ENCODE peak calls at places on chromosomes 4 and X, in five cellular contexts. G is H9, H is trophoblast cell, M is H1, C is mesenchymal stem cell. I is an unnamed sample.

GRCh38 chrX:106874075-106874474 is 29.1 kb downstream of the RIPPLY1 start:
- DNase-seq in G (no peak), H (no peak), M (no peak), C (peak), I (no peak)

GRCh38 chr4:87855540-87855939 is 22.8 kb downstream of the MEPE start:
- DNase-seq in G (no peak), H (no peak), M (no peak), C (no peak), I (no peak)

GRCh38 chr4:93751410-93751809 is 77.1 kb upstream of the ATOH1 start:
- DNase-seq in G (no peak), H (no peak), M (no peak), C (no peak), I (no peak)

GRCh38 chr4:93764647-93765246 is 63.8 kb upstream of the ATOH1 start:
- DNase-seq in G (no peak), H (peak), M (no peak), C (peak), I (peak)

GRCh38 chrX:9729161-9729885 is 36.3 kb downstream of the GPR143 start:
- DNase-seq in G (no peak), H (peak), M (no peak), C (peak), I (no peak)

GRCh38 chr4:137641554-137641953 is 109.3 kb upstream of the PCDH18 start:
- DNase-seq in G (no peak), H (no peak), M (no peak), C (no peak), I (no peak)

GRCh38 chr4:134216436-134216835 is 14.8 kb upstream of the PABPC4L start:
- DNase-seq in G (no peak), H (peak), M (no peak), C (peak), I (no peak)

GRCh38 chr4:128590034-128590740 is 219.3 kb upstream of the JADE1 start:
- DNase-seq in G (no peak), H (no peak), M (no peak), C (peak), I (no peak)

GRCh38 chrX:10166731-10167149 is 10.0 kb downstream of the CLCN4 start:
- DNase-seq in G (no peak), H (no peak), M (no peak), C (no peak), I (no peak)

GRCh38 chrX:2351321-2351720 is 149.5 kb downstream of the DHRSX start:
- DNase-seq in G (no peak), H (peak), M (no peak), C (peak), I (no peak)

GRCh38 chr4:98481167-98481566 is 177.2 kb downstream of the TSPAN5 start:
- DNase-seq in G (no peak), H (no peak), M (no peak), C (no peak), I (no peak)

GRCh38 chrX:119181491-119181890 is 53.9 kb upstream of the KIAA1210 start:
- DNase-seq in G (peak), H (peak), M (no peak), C (no peak), I (no peak)

GRCh38 chr4:53374777-53375258 is 2.6 kb upstream of the FIP1L1 start:
- DNase-seq in G (no peak), H (no peak), M (no peak), C (no peak), I (no peak)
- H3K4ac ChIP-seq in G (no peak), H (no peak), M (no peak), C (no peak), I (no peak)

DNA sequence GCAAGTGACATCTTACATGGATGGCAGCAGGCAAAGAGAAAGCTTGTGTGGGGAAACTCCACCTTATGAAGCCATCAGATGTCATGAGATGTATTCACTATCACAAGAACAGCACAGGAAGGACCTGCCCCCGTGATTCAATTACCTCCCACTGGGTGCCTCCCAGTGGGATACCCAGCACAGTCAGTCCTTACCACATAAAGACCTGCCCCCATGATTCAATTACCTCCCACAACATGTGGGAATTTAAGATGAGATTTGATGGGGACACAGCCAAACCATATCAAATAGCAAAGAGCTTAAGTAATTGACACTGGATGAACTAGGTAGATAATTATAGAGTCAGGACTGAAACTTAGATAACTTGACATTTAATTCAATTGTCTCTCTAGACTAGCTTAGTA is 85.6 kb downstream of the SLIT2 start:
- DNase-seq in G (no peak), H (no peak), M (no peak), C (no peak), I (no peak)
- H2BK12ac ChIP-seq in G (no peak), H (no peak), M (no peak), C (no peak), I (no peak)

GRCh38 chr4:3293410-3294391 is 880 bp downstream of the RGS12 start:
- DNase-seq in G (peak), H (no peak), M (no peak), C (peak), I (no peak)
- H4K91ac ChIP-seq in G (no peak), H (peak), M (peak), C (peak), I (peak)

GRCh38 chr4:119656342-119656741 is 27.7 kb upstream of the PDE5A start:
- DNase-seq in G (no peak), H (no peak), M (no peak), C (no peak), I (no peak)
- H3K4ac ChIP-seq in G (no peak), H (no peak), M (no peak), C (no peak), I (no peak)

GRCh38 chr4:80471701-80472100 is 136.2 kb downstream of the CFAP299 start:
- DNase-seq in G (peak), H (no peak), M (no peak), C (peak), I (no peak)
- H2BK12ac ChIP-seq in G (no peak), H (no peak), M (no peak), C (no peak), I (no peak)

GRCh38 chr4:40281913-40282312 is 53.2 kb upstream of the CHRNA9 start:
- DNase-seq in G (no peak), H (no peak), M (no peak), C (no peak), I (no peak)
- H4K91ac ChIP-seq in G (no peak), H (no peak), M (no peak), C (no peak), I (no peak)

DNA sequence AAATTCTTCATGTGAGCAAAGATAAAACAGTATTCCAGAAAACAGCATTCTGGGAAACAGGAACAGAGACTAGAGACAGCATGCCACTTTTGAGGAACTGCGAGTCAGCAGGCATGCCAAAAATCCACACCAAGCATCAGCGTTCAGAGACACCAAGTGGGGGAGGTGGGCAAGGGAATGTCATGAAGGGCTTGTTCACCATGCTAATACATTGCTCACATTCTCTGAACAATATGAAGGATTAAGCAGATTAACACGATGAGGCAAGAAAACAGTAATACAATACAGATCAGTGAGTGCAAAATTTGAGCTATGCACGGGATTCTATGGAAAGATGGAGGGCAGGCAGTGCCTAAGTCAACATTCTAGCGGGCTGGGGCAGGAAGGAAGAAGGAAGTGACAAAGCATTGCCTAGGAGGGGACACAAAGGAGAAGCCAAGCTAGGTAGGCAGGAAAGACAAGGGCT is 278.3 kb downstream of the FBXW7 start:
- DNase-seq in G (no peak), H (no peak), M (no peak), C (peak), I (peak)
- H3K4ac ChIP-seq in G (no peak), H (no peak), M (no peak), C (peak), I (no peak)